ENCODE peak calls at places on chromosome 20, in nine cellular contexts. V is heart right ventricle, O is osteoblast, H is transverse colon, M is B cell, I is GM12865, Y is A549, B is astrocyte of the cerebellum, L is adrenal gland. U is an unnamed sample.

GRCh38 chr20:48605364-48606116 is 222.3 kb downstream of the PREX1 start:
- DNase-seq in V (no peak), O (no peak), H (no peak), M (no peak), I (no peak), Y (no peak), B (no peak), L (no peak), U (no peak)

GRCh38 chr20:61816606-61817005 is 249.1 kb downstream of the TAF4 start:
- DNase-seq in V (no peak), O (no peak), H (no peak), M (no peak), I (no peak), Y (no peak), B (no peak), L (no peak), U (no peak)

GRCh38 chr20:60900581-60900980 is 351.5 kb upstream of the CDH4 start:
- DNase-seq in V (no peak), O (no peak), H (no peak), M (no peak), I (no peak), Y (no peak), B (no peak), L (no peak), U (no peak)

GRCh38 chr20:51093240-51093763 is 70.4 kb upstream of the KCNG1 start:
- DNase-seq in V (no peak), O (no peak), H (no peak), M (no peak), I (no peak), Y (no peak), B (no peak), L (no peak), U (no peak)

GRCh38 chr20:12644481-12644880 is 364.3 kb upstream of the SPTLC3 start:
- DNase-seq in V (no peak), O (no peak), H (no peak), M (no peak), I (no peak), Y (no peak), B (no peak), L (no peak), U (no peak)

GRCh38 chr20:50303573-50304500 is 113.2 kb downstream of the CEBPB start:
- DNase-seq in V (peak), O (peak), H (peak), M (no peak), I (no peak), Y (no peak), B (no peak), L (peak), U (no peak)

GRCh38 chr20:3970016-3970415 is 45.3 kb downstream of the RNF24 start:
- DNase-seq in V (no peak), O (no peak), H (peak), M (no peak), I (no peak), Y (no peak), B (no peak), L (no peak), U (no peak)

GRCh38 chr20:57714409-57715267 is 4.8 kb upstream of the PMEPA1 start:
- DNase-seq in V (no peak), O (peak), H (no peak), M (no peak), I (no peak), Y (peak), B (peak), L (no peak), U (no peak)

GRCh38 chr20:56903858-56904257 is 274.8 kb downstream of the TFAP2C start:
- DNase-seq in V (no peak), O (no peak), H (no peak), M (no peak), I (no peak), Y (no peak), B (no peak), L (no peak), U (no peak)

GRCh38 chr20:11972478-11972877 is 54.8 kb downstream of the BTBD3 start:
- DNase-seq in V (no peak), O (no peak), H (no peak), M (no peak), I (no peak), Y (no peak), B (no peak), L (no peak), U (no peak)

GRCh38 chr20:34974246-34974645 is 18.6 kb downstream of the MYH7B start:
- DNase-seq in V (no peak), O (no peak), H (no peak), M (no peak), I (no peak), Y (no peak), B (no peak), L (no peak), U (no peak)

GRCh38 chr20:49919009-49919408 is 3.7 kb upstream of the SPATA2 start:
- DNase-seq in V (no peak), O (no peak), H (no peak), M (no peak), I (no peak), Y (no peak), B (no peak), L (no peak), U (no peak)

GRCh38 chr20:51928931-51929330 is 126.6 kb upstream of the SALL4 start:
- DNase-seq in V (no peak), O (no peak), H (no peak), M (no peak), I (no peak), Y (no peak), B (no peak), L (no peak), U (no peak)

GRCh38 chr20:60071965-60072364 is 113.7 kb downstream of the CDH26 start:
- DNase-seq in V (no peak), O (no peak), H (no peak), M (no peak), I (no peak), Y (no peak), B (peak), L (no peak), U (no peak)

GRCh38 chr20:50690562-50690978 is 772 bp downstream of the RIPOR3 start:
- DNase-seq in V (no peak), O (no peak), H (no peak), M (no peak), I (no peak), Y (no peak), B (no peak), L (no peak), U (no peak)

GRCh38 chr20:2602046-2602735 is 50.2 kb upstream of the NOP56 start:
- DNase-seq in V (no peak), O (no peak), H (no peak), M (no peak), I (no peak), Y (no peak), B (no peak), L (no peak), U (no peak)

GRCh38 chr20:26308961-26309360 is 612.3 kb upstream of the ZNF337 start:
- DNase-seq in V (no peak), O (no peak), H (no peak), M (no peak), I (no peak), Y (no peak), B (no peak), L (no peak), U (no peak)

GRCh38 chr20:49433387-49433786 is 49.1 kb downstream of the KCNB1 start:
- DNase-seq in V (no peak), O (no peak), H (no peak), M (no peak), I (no peak), Y (no peak), B (no peak), L (no peak), U (no peak)

GRCh38 chr20:64256282-64256947 is 867 bp downstream of the PCMTD2 start:
- DNase-seq in V (no peak), O (peak), H (no peak), M (no peak), I (no peak), Y (no peak), B (no peak), L (no peak), U (peak)

GRCh38 chr20:35491823-35492222 is 36.4 kb downstream of the CEP250 start:
- DNase-seq in V (no peak), O (no peak), H (no peak), M (no peak), I (no peak), Y (no peak), B (no peak), L (no peak), U (no peak)

GRCh38 chr20:36717657-36718056 is 28.2 kb downstream of the NDRG3 start:
- DNase-seq in V (no peak), O (no peak), H (peak), M (peak), I (peak), Y (peak), B (no peak), L (peak), U (no peak)

GRCh38 chr20:59005523-59006166 is 1.4 kb downstream of the CTSZ start:
- DNase-seq in V (no peak), O (peak), H (no peak), M (no peak), I (no peak), Y (no peak), B (no peak), L (no peak), U (no peak)

GRCh38 chr20:1987826-1988225 is 6.0 kb downstream of the PDYN start:
- DNase-seq in V (no peak), O (peak), H (no peak), M (no peak), I (no peak), Y (no peak), B (no peak), L (peak), U (no peak)

GRCh38 chr20:18906046-18906445 is 92.5 kb downstream of the SCP2D1 start:
- DNase-seq in V (no peak), O (no peak), H (no peak), M (no peak), I (no peak), Y (no peak), B (no peak), L (no peak), U (no peak)

GRCh38 chr20:64115171-64115911 is 8.0 kb upstream of the NPBWR2 start:
- DNase-seq in V (no peak), O (peak), H (no peak), M (no peak), I (no peak), Y (no peak), B (no peak), L (peak), U (no peak)

GRCh38 chr20:23080521-23080920 is 5.6 kb downstream of the CD93 start:
- DNase-seq in V (no peak), O (no peak), H (no peak), M (no peak), I (no peak), Y (no peak), B (no peak), L (no peak), U (no peak)

GRCh38 chr20:433300-433975 is 25.3 kb downstream of the RBCK1 start:
- DNase-seq in V (no peak), O (peak), H (no peak), M (peak), I (peak), Y (no peak), B (no peak), L (peak), U (peak)

GRCh38 chr20:35902545-35902941 is 51.8 kb downstream of the SCAND1 start:
- DNase-seq in V (no peak), O (no peak), H (no peak), M (no peak), I (no peak), Y (no peak), B (no peak), L (no peak), U (no peak)

GRCh38 chr20:44642203-44643153 is 9.0 kb downstream of the ADA start:
- DNase-seq in V (peak), O (peak), H (peak), M (peak), I (peak), Y (peak), B (peak), L (peak), U (peak)

GRCh38 chr20:38110525-38111178 is 54.4 kb downstream of the TGM2 start:
- DNase-seq in V (peak), O (no peak), H (no peak), M (no peak), I (no peak), Y (no peak), B (no peak), L (no peak), U (no peak)

GRCh38 chr20:43364001-43364400 is 93.7 kb upstream of the SRSF6 start:
- DNase-seq in V (no peak), O (no peak), H (no peak), M (no peak), I (no peak), Y (no peak), B (no peak), L (no peak), U (no peak)

GRCh38 chr20:59576216-59576953 is 28.0 kb upstream of the PHACTR3 start:
- DNase-seq in V (no peak), O (peak), H (no peak), M (no peak), I (no peak), Y (no peak), B (no peak), L (no peak), U (no peak)

GRCh38 chr20:58407201-58407873 is 18.3 kb downstream of the VAPB start:
- DNase-seq in V (no peak), O (peak), H (no peak), M (no peak), I (no peak), Y (peak), B (no peak), L (no peak), U (no peak)

GRCh38 chr20:2084703-2085102 is 16.9 kb upstream of the STK35 start:
- DNase-seq in V (no peak), O (no peak), H (no peak), M (no peak), I (no peak), Y (no peak), B (no peak), L (no peak), U (no peak)

GRCh38 chr20:38109025-38109541 is 56.0 kb downstream of the TGM2 start:
- DNase-seq in V (peak), O (no peak), H (peak), M (no peak), I (no peak), Y (no peak), B (no peak), L (no peak), U (no peak)

GRCh38 chr20:43835944-43836540 is 78.6 kb upstream of the TOX2 start:
- DNase-seq in V (no peak), O (no peak), H (no peak), M (no peak), I (no peak), Y (no peak), B (no peak), L (no peak), U (no peak)

GRCh38 chr20:2005359-2005758 is 11.5 kb upstream of the PDYN start:
- DNase-seq in V (no peak), O (no peak), H (no peak), M (no peak), I (no peak), Y (no peak), B (no peak), L (no peak), U (no peak)

DNA sequence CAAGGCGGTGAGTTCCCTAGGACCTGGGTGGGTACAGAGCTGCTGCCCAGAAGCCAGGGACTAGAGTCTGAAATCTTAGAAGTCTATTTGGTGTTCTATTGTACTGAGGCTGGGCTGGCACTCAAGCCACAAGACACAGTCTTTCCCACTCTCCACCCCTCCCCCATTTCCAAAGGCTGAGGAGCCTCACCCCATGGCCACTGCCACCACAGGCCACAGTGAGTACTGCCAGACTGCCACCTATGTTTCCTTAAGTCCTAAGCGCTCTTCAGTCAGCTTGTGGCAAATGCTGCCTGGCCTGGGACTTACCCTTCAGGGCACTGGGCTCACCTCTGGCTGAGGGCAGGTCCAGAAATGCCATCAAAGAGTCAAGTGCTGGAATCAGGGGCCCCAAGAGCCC is 469.3 kb downstream of the HAO1 start:
- DNase-seq in V (no peak), O (no peak), H (no peak), M (no peak), I (no peak), Y (no peak), B (no peak), L (no peak), U (no peak)
- TF ChIP-seq CTCF in V (no peak), O (no peak), H (no peak), M (no peak), I (no peak), Y (no peak), B (no peak), L (no peak), U (no peak)

GRCh38 chr20:17617868-17618672 is 48.2 kb downstream of the DSTN start:
- DNase-seq in V (no peak), O (peak), H (peak), M (no peak), I (no peak), Y (no peak), B (no peak), L (no peak), U (no peak)
- TF ChIP-seq CTCF in V (no peak), O (no peak), H (no peak), M (peak), I (no peak), Y (no peak), B (no peak), L (no peak), U (no peak)

DNA sequence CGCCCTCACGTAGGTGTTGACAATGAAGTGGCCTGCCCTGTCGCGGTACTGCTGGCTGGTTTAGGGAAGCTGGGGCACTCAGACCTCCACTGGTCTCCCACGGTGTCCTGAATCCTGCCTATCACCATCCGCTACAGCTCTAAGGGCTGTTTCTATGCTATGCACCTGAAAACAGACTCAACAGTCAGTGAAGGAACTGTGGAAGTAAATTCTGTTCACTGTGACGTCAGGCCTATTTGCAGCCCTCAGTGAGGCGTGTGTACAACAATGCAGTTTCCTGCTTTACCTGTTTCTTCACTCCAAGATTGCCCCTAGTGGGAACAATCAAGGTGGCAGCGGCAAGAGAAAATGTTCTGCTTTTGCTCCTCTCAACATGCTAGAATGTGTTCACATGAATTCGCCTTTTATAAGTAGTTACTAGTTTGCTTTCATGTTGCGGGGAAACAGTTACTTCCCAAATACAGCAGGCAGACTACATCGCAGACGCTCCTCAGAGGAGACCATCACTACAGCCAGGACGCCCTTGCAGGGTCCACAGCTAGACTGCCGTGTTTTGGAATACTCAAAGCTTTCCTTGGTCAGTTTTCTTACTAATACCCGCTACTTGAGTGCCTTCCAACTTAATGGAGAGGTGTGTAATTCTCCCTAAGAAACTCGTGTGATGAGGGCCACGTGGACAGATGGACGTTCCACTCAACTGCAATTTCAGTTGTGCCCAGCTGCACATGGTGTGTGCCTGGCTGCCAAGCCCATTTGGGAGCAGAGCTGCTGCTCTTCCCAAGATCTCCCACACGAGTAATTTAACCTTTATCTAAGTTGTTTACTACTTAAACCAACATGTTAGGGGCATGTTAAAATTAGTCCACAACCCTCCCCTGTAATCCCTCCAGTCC is 25.4 kb downstream of the DIDO1 start:
- DNase-seq in V (no peak), O (peak), H (peak), M (peak), I (peak), Y (peak), B (no peak), L (no peak), U (no peak)
- TF ChIP-seq CTCF in V (no peak), O (no peak), H (no peak), M (no peak), I (peak), Y (no peak), B (peak), L (no peak), U (no peak)

DNA sequence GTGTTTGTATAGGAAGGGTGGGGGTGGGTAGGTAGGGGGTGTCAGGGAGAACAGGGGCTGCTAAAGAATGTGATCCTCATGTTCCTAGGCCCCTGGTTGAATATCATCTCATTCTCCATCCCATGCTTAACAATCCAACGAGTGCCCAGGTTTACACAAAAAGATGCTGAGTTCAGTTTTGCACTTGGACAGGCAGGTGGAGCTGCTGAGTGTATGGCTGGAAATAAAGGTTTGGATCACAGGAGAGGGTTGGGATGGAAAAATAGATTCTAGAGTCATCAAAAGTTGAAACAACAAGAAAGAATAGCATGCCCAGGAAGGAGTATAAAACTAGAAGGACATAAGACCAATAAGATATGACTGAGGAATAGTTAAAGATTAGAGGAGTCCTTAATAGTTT is 14.2 kb downstream of the CHD6 start:
- DNase-seq in V (no peak), O (no peak), H (no peak), M (no peak), I (no peak), Y (no peak), B (no peak), L (no peak), U (no peak)
- TF ChIP-seq CTCF in V (peak), O (peak), H (no peak), M (no peak), I (no peak), Y (peak), B (no peak), L (no peak), U (no peak)

GRCh38 chr20:32357869-32358631 is at the start of gene ASXL1:
- DNase-seq in V (peak), O (peak), H (peak), M (peak), I (peak), Y (peak), B (peak), L (peak), U (peak)
- TF ChIP-seq CTCF in V (no peak), O (no peak), H (no peak), M (no peak), I (no peak), Y (no peak), B (no peak), L (no peak), U (no peak)

U was measured in GM10248.